ENCODE peak calls at places on chromosomes 1 and 21, in nine cellular contexts. U, G, Q, W, D, V, L, A and M are unnamed samples.
A peak's percentile ranks its signal among the peaks of the same experiment; 100 is the strongest.

GRCh38 chr1:68359045-68359444 is 90.7 kb downstream of the RPE65 start:
- DNase-seq in U (no peak), G (peak; percentile 21), Q (no peak), W (no peak), D (no peak), V (no peak), L (no peak), A (no peak), M (no peak)

GRCh38 chr1:200479816-200480215 is 70.0 kb upstream of the ZNF281 start:
- DNase-seq in U (no peak), G (no peak), Q (no peak), W (no peak), D (no peak), V (no peak), L (no peak), A (no peak), M (no peak)

GRCh38 chr1:17149771-17150170 is 30.5 kb upstream of the PADI2 start:
- DNase-seq in U (no peak), G (no peak), Q (no peak), W (no peak), D (no peak), V (no peak), L (no peak), A (no peak), M (no peak)

GRCh38 chr1:65260851-65261473 is 48.4 kb upstream of the DNAJC6 start:
- DNase-seq in U (peak; percentile 61), G (peak; percentile 82), Q (no peak), W (peak; percentile 59), D (no peak), V (peak; percentile 77), L (no peak), A (peak; percentile 53), M (peak; percentile 60)

GRCh38 chr21:27480841-27481261 is 514.0 kb upstream of the ADAMTS5 start:
- DNase-seq in U (no peak), G (peak; percentile 88), Q (no peak), W (no peak), D (no peak), V (peak; percentile 77), L (no peak), A (peak; percentile 28), M (peak; percentile 9)

GRCh38 chr1:51664412-51665240 is 47.7 kb downstream of the OSBPL9 start:
- DNase-seq in U (no peak), G (peak; percentile 57), Q (no peak), W (peak; percentile 57), D (no peak), V (no peak), L (no peak), A (no peak), M (no peak)

GRCh38 chr21:40115775-40116174 is 248.5 kb downstream of the PCP4 start:
- DNase-seq in U (no peak), G (no peak), Q (no peak), W (no peak), D (no peak), V (no peak), L (no peak), A (no peak), M (no peak)

GRCh38 chr1:53639996-53640695 is 98.8 kb downstream of the GLIS1 start:
- DNase-seq in U (no peak), G (no peak), Q (no peak), W (no peak), D (peak; percentile 19), V (no peak), L (no peak), A (no peak), M (no peak)

GRCh38 chr1:61182049-61182448 is 99.7 kb downstream of the NFIA start:
- DNase-seq in U (no peak), G (peak; percentile 70), Q (no peak), W (no peak), D (no peak), V (peak; percentile 26), L (no peak), A (no peak), M (peak; percentile 65)

GRCh38 chr1:70327306-70328076 is 27.0 kb downstream of the ANKRD13C start:
- DNase-seq in U (no peak), G (no peak), Q (no peak), W (no peak), D (no peak), V (peak; percentile 70), L (no peak), A (no peak), M (no peak)

GRCh38 chr1:183159960-183160359 is 26.1 kb upstream of the LAMC2 start:
- DNase-seq in U (peak; percentile 19), G (no peak), Q (no peak), W (no peak), D (no peak), V (peak; percentile 100), L (no peak), A (no peak), M (no peak)

GRCh38 chr1:91757760-91758545 is 128.0 kb downstream of the TGFBR3 start:
- DNase-seq in U (no peak), G (peak; percentile 98), Q (no peak), W (no peak), D (no peak), V (no peak), L (no peak), A (peak; percentile 74), M (no peak)

GRCh38 chr1:19461352-19461645 is 24.0 kb downstream of the CAPZB start:
- DNase-seq in U (no peak), G (no peak), Q (no peak), W (no peak), D (peak; percentile 75), V (no peak), L (no peak), A (no peak), M (no peak)

GRCh38 chr1:175197536-175197935 is 5.0 kb upstream of the KIAA0040 start:
- DNase-seq in U (no peak), G (no peak), Q (peak; percentile 55), W (no peak), D (no peak), V (peak; percentile 98), L (no peak), A (no peak), M (peak; percentile 61)

DNA sequence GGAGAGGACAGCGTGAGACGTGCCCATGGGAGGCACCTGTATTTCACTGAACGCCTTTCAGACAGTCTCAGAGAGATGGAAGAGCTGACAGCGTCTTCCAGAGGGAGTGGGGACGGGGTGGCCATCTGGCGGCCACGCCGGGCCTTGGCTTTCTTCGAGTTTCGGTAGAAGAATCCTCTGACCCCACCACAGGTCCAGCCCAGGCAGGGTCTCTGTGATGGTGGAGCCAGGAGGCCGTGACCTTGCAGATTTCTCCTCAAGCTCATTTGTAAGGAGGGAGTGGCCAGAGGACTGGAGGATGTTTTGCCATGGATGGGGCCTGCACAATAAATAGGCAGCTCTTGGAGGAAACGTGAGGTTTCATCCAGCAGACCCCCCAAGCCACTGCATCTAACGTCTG is 47.5 kb upstream of the ADARB1 start:
- DNase-seq in U (peak; percentile 70), G (no peak), Q (no peak), W (no peak), D (peak; percentile 73), V (no peak), L (no peak), A (no peak), M (no peak)
- TF ChIP-seq CTCF in U (peak; percentile 52), G (no peak), Q (no peak), W (no peak), D (peak; percentile 58), V (no peak), L (no peak), A (no peak), M (no peak)

GRCh38 chr1:8217011-8217711 is 100.8 kb upstream of the SLC45A1 start:
- DNase-seq in U (no peak), G (no peak), Q (no peak), W (no peak), D (peak; percentile 83), V (no peak), L (peak; percentile 51), A (no peak), M (no peak)
- H3K4me3 ChIP-seq in U (no peak overlapping the region), G (peak overlapping the region; percentile 16), Q (no peak overlapping the region), W (peak overlapping the region; percentile 27), D (no peak overlapping the region), V (peak overlapping the region; percentile 4), L (peak overlapping the region; percentile 59), A (peak overlapping the region; percentile 1), M (peak overlapping the region; percentile 55)

GRCh38 chr1:206800411-206800810 is 28.1 kb upstream of the IL10 start:
- DNase-seq in U (no peak), G (peak; percentile 49), Q (no peak), W (no peak), D (no peak), V (peak; percentile 85), L (no peak), A (no peak), M (no peak)

GRCh38 chr1:206798384-206798996 is 26.2 kb upstream of the IL10 start:
- DNase-seq in U (no peak), G (no peak), Q (no peak), W (no peak), D (no peak), V (no peak), L (no peak), A (no peak), M (no peak)

GRCh38 chr1:206796984-206797402 is 24.7 kb upstream of the IL10 start:
- DNase-seq in U (no peak), G (no peak), Q (no peak), W (no peak), D (no peak), V (no peak), L (no peak), A (no peak), M (no peak)

GRCh38 chr1:206799311-206799710 is 27.0 kb upstream of the IL10 start:
- DNase-seq in U (no peak), G (no peak), Q (no peak), W (no peak), D (no peak), V (no peak), L (no peak), A (no peak), M (no peak)

DNA sequence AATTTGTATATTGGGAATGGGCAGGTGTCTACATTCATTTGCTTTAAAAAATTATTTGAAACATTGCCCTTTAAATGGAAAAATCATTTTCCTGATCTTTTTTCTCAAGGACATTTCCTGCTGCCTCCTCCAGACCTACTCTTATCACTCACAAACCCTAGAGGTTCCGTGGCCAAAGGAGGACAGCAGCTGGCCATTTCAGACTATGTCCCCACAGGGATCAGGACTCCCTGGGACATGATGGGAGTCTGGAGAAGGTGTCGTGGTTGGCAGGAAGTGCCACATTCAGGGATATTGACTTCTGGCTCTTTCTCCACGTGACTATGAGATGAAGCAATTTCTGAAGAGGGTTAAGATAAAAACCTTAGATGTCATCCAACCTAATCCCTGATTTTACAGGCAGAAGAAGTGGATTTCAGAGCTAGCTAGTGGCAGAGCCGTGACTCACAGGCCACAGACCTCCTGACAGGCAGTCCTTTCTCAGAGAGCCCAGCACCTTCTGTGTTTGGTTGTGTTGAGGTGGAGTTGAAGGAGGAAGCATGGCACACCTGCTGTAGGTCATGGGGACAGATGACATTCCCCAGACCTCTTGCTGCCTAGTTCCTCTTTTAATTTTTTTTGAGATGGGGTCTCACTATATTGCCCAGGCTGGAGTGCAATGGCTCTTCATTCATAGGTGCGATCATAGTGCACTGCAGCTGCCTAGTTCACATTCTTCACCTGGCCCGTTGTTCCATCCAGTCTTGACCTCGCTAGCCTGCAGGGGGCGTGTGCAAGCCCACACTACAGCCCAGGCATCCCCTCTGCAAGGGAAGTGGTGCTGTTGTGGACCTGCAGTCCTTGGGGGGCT is 25.5 kb upstream of the IL10 start:
- DNase-seq in U (peak; percentile 60), G (no peak), Q (peak; percentile 65), W (no peak), D (peak; percentile 86), V (no peak), L (no peak), A (no peak), M (no peak)
- TF ChIP-seq CTCF in U (peak; percentile 77), G (peak; percentile 41), Q (peak; percentile 87), W (peak; percentile 50), D (peak; percentile 87), V (peak; percentile 58), L (peak; percentile 51), A (peak; percentile 44), M (peak; percentile 70)

GRCh38 chr1:107390076-107390420 is 249.2 kb downstream of the NTNG1 start:
- DNase-seq in U (no peak), G (peak; percentile 70), Q (no peak), W (no peak), D (no peak), V (no peak), L (no peak), A (no peak), M (no peak)
- H3K4me3 ChIP-seq in U (no peak overlapping the region), G (peak overlapping the region; percentile 44), Q (no peak overlapping the region), W (no peak overlapping the region), D (no peak overlapping the region), V (no peak overlapping the region), L (no peak overlapping the region), A (no peak overlapping the region), M (no peak overlapping the region)